ENCODE peak calls at places on chromosomes 3 and 15, in seven cellular contexts. One of them, this sample, is unnamed. For H3K9me3 and H3K4me1, the result is how much of the 10 kb centered on the place peaks cover.

GRCh38 chr3:51328206-51328605 is 56.9 kb upstream of the MANF start:
- DNase-seq in tibial nerve: no peak
- DNase-seq in cardiac muscle cell: no peak
- DNase-seq in CD8-positive, alpha-beta memory T cell: no peak
- DNase-seq in Karpas-422: peak
- DNase-seq in uterus: no peak
- DNase-seq in small intestine: no peak
- DNase-seq in this sample: no peak

GRCh38 chr15:74958320-74958907 is 1.8 kb upstream of the RPP25 start:
- DNase-seq in tibial nerve: no peak
- DNase-seq in uterus: no peak
- DNase-seq in small intestine: peak
- DNase-seq in Karpas-422: no peak
- DNase-seq in cardiac muscle cell: peak
- DNase-seq in CD8-positive, alpha-beta memory T cell: no peak
- DNase-seq in this sample: no peak

GRCh38 chr3:37526511-37526910 is 335.2 kb upstream of the CTDSPL start:
- DNase-seq in cardiac muscle cell: peak
- DNase-seq in Karpas-422: no peak
- DNase-seq in tibial nerve: no peak
- DNase-seq in CD8-positive, alpha-beta memory T cell: no peak
- DNase-seq in uterus: peak
- DNase-seq in small intestine: no peak
- DNase-seq in this sample: no peak

GRCh38 chr3:31117854-31118253 is 223.4 kb upstream of the GADL1 start:
- DNase-seq in Karpas-422: no peak
- DNase-seq in tibial nerve: no peak
- DNase-seq in uterus: no peak
- DNase-seq in CD8-positive, alpha-beta memory T cell: no peak
- DNase-seq in cardiac muscle cell: no peak
- DNase-seq in small intestine: no peak
- DNase-seq in this sample: no peak

GRCh38 chr3:145188079-145188785 is 972.8 kb downstream of the PLOD2 start:
- DNase-seq in CD8-positive, alpha-beta memory T cell: no peak
- DNase-seq in Karpas-422: no peak
- DNase-seq in uterus: no peak
- DNase-seq in cardiac muscle cell: no peak
- DNase-seq in small intestine: no peak
- DNase-seq in tibial nerve: no peak
- DNase-seq in this sample: no peak

GRCh38 chr3:123883111-123883510 is 1.0 kb downstream of the MYLK start:
- DNase-seq in uterus: no peak
- DNase-seq in cardiac muscle cell: no peak
- DNase-seq in small intestine: no peak
- DNase-seq in tibial nerve: no peak
- DNase-seq in CD8-positive, alpha-beta memory T cell: no peak
- DNase-seq in Karpas-422: no peak
- DNase-seq in this sample: no peak

GRCh38 chr3:146065573-146066006 is 95.4 kb downstream of the PLOD2 start:
- DNase-seq in tibial nerve: no peak
- DNase-seq in cardiac muscle cell: peak
- DNase-seq in small intestine: peak
- DNase-seq in Karpas-422: peak
- DNase-seq in uterus: no peak
- DNase-seq in CD8-positive, alpha-beta memory T cell: no peak
- DNase-seq in this sample: no peak

GRCh38 chr15:83446904-83447708 is at the start of gene SH3GL3:
- DNase-seq in uterus: peak
- DNase-seq in Karpas-422: no peak
- DNase-seq in cardiac muscle cell: peak
- DNase-seq in tibial nerve: peak
- DNase-seq in CD8-positive, alpha-beta memory T cell: no peak
- DNase-seq in small intestine: peak
- DNase-seq in this sample: no peak

GRCh38 chr3:108125151-108125540 is 34.3 kb upstream of the CD47 start:
- DNase-seq in uterus: no peak
- DNase-seq in Karpas-422: peak
- DNase-seq in CD8-positive, alpha-beta memory T cell: no peak
- DNase-seq in small intestine: no peak
- DNase-seq in cardiac muscle cell: no peak
- DNase-seq in tibial nerve: no peak
- DNase-seq in this sample: no peak

GRCh38 chr3:48157215-48157840 is 30.9 kb downstream of the CDC25A start:
- DNase-seq in cardiac muscle cell: peak
- DNase-seq in Karpas-422: no peak
- DNase-seq in uterus: no peak
- DNase-seq in tibial nerve: no peak
- DNase-seq in CD8-positive, alpha-beta memory T cell: no peak
- DNase-seq in small intestine: no peak
- DNase-seq in this sample: no peak

GRCh38 chr15:31360843-31361763 is 34.5 kb downstream of the KLF13 start:
- DNase-seq in cardiac muscle cell: no peak
- DNase-seq in CD8-positive, alpha-beta memory T cell: peak
- DNase-seq in Karpas-422: peak
- DNase-seq in tibial nerve: no peak
- DNase-seq in uterus: no peak
- DNase-seq in small intestine: peak
- DNase-seq in this sample: peak

GRCh38 chr3:75687323-75687722 is 23.2 kb downstream of the FRG2C start:
- DNase-seq in uterus: no peak
- DNase-seq in Karpas-422: no peak
- DNase-seq in tibial nerve: no peak
- DNase-seq in small intestine: no peak
- DNase-seq in CD8-positive, alpha-beta memory T cell: no peak
- DNase-seq in cardiac muscle cell: no peak
- DNase-seq in this sample: no peak

GRCh38 chr3:10338164-10338470 is 17.2 kb upstream of the SEC13 start:
- DNase-seq in CD8-positive, alpha-beta memory T cell: no peak
- DNase-seq in small intestine: no peak
- DNase-seq in uterus: no peak
- DNase-seq in cardiac muscle cell: no peak
- DNase-seq in Karpas-422: no peak
- DNase-seq in tibial nerve: no peak
- DNase-seq in this sample: no peak

GRCh38 chr15:86929461-86929860 is 849.8 kb downstream of the AGBL1 start:
- DNase-seq in cardiac muscle cell: no peak
- DNase-seq in Karpas-422: no peak
- DNase-seq in uterus: no peak
- DNase-seq in tibial nerve: no peak
- DNase-seq in CD8-positive, alpha-beta memory T cell: no peak
- DNase-seq in small intestine: no peak
- DNase-seq in this sample: no peak

GRCh38 chr3:42911551-42911950 is 5.6 kb downstream of the ZNF662 start:
- DNase-seq in Karpas-422: no peak
- DNase-seq in small intestine: no peak
- DNase-seq in tibial nerve: no peak
- DNase-seq in cardiac muscle cell: no peak
- DNase-seq in uterus: no peak
- DNase-seq in CD8-positive, alpha-beta memory T cell: no peak
- DNase-seq in this sample: no peak

GRCh38 chr3:42914771-42915515 is 9.0 kb downstream of the ZNF662 start:
- DNase-seq in small intestine: no peak
- DNase-seq in CD8-positive, alpha-beta memory T cell: no peak
- DNase-seq in Karpas-422: no peak
- DNase-seq in cardiac muscle cell: peak
- DNase-seq in uterus: no peak
- DNase-seq in tibial nerve: no peak
- DNase-seq in this sample: no peak
- H3K9me3 ChIP-seq in small intestine: under half
- H3K9me3 ChIP-seq in CD8-positive, alpha-beta memory T cell: under half
- H3K9me3 ChIP-seq in Karpas-422: under half
- H3K9me3 ChIP-seq in cardiac muscle cell: under half
- H3K9me3 ChIP-seq in uterus: half or more
- H3K9me3 ChIP-seq in tibial nerve: under half
- H3K9me3 ChIP-seq in this sample: under half

GRCh38 chr3:159776779-159777178 is 211.9 kb upstream of the IL12A start:
- DNase-seq in uterus: no peak
- DNase-seq in small intestine: no peak
- DNase-seq in cardiac muscle cell: no peak
- DNase-seq in CD8-positive, alpha-beta memory T cell: no peak
- DNase-seq in tibial nerve: no peak
- DNase-seq in Karpas-422: no peak
- DNase-seq in this sample: no peak

GRCh38 chr3:159783780-159784747 is 204.6 kb upstream of the IL12A start:
- DNase-seq in Karpas-422: no peak
- DNase-seq in uterus: no peak
- DNase-seq in cardiac muscle cell: no peak
- DNase-seq in tibial nerve: no peak
- DNase-seq in CD8-positive, alpha-beta memory T cell: no peak
- DNase-seq in small intestine: no peak
- DNase-seq in this sample: no peak

GRCh38 chr3:159781867-159782266 is 206.8 kb upstream of the IL12A start:
- DNase-seq in cardiac muscle cell: no peak
- DNase-seq in Karpas-422: no peak
- DNase-seq in small intestine: peak
- DNase-seq in uterus: no peak
- DNase-seq in tibial nerve: no peak
- DNase-seq in CD8-positive, alpha-beta memory T cell: no peak
- DNase-seq in this sample: no peak

GRCh38 chr3:159782724-159783421 is 205.8 kb upstream of the IL12A start:
- DNase-seq in uterus: no peak
- DNase-seq in cardiac muscle cell: no peak
- DNase-seq in CD8-positive, alpha-beta memory T cell: no peak
- DNase-seq in Karpas-422: no peak
- DNase-seq in small intestine: no peak
- DNase-seq in tibial nerve: no peak
- DNase-seq in this sample: no peak

DNA sequence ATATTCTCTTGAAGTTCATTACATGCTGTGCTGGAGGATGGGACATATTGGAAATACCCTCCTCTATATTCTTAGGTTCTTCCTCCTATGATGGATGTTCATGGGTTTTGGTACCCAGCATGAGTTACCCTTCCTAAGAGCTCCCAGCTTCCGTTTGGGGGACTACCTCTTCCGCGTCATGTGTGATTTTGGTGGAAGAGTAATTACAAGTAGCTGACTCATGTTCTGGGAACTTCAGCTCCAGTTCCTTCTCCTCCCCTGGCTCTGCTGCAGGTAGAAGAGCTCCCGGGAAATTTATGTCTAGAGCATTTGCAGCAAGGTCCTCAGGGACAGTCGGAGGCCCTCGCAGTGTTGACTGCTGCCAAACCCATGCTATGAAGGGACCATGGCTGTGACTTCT is 208.8 kb upstream of the IL12A start:
- DNase-seq in tibial nerve: no peak
- DNase-seq in Karpas-422: no peak
- DNase-seq in small intestine: no peak
- DNase-seq in CD8-positive, alpha-beta memory T cell: no peak
- DNase-seq in uterus: no peak
- DNase-seq in cardiac muscle cell: no peak
- DNase-seq in this sample: no peak
- H3K27ac ChIP-seq in tibial nerve: no peak
- H3K27ac ChIP-seq in Karpas-422: no peak
- H3K27ac ChIP-seq in small intestine: no peak
- H3K27ac ChIP-seq in CD8-positive, alpha-beta memory T cell: no peak
- H3K27ac ChIP-seq in uterus: no peak
- H3K27ac ChIP-seq in cardiac muscle cell: no peak
- H3K27ac ChIP-seq in this sample: no peak

DNA sequence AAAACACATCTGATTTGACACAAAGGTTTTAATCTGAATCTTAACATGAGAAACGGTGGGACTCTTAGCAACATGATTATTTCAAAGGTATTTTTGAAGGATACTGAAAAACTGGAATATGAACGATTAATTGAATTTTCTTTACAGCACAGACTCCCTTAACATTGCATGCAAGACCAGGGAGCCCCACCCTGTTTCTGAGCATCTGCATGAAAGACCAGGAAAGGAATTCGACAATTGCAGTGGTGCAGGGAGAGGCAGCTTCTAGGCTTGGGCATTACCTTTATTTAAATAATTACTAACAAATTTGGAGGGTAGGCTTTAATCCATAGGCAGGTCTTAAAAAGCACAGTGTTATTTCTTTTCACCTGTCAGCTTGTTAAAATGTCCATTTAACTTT is 240.6 kb upstream of the TOPAZ1 start:
- DNase-seq in Karpas-422: no peak
- DNase-seq in CD8-positive, alpha-beta memory T cell: no peak
- DNase-seq in small intestine: no peak
- DNase-seq in uterus: no peak
- DNase-seq in cardiac muscle cell: no peak
- DNase-seq in tibial nerve: no peak
- DNase-seq in this sample: no peak
- H3K4me1 ChIP-seq in Karpas-422: half or more
- H3K4me1 ChIP-seq in CD8-positive, alpha-beta memory T cell: under half
- H3K4me1 ChIP-seq in small intestine: under half
- H3K4me1 ChIP-seq in uterus: under half
- H3K4me1 ChIP-seq in cardiac muscle cell: under half
- H3K4me1 ChIP-seq in tibial nerve: under half
- H3K4me1 ChIP-seq in this sample: under half

GRCh38 chr3:189092547-189092946 is 79.2 kb upstream of the TPRG1 start:
- DNase-seq in Karpas-422: no peak
- DNase-seq in cardiac muscle cell: no peak
- DNase-seq in uterus: no peak
- DNase-seq in tibial nerve: no peak
- DNase-seq in CD8-positive, alpha-beta memory T cell: no peak
- DNase-seq in small intestine: no peak
- DNase-seq in this sample: no peak
- H3K9me3 ChIP-seq in Karpas-422: under half
- H3K9me3 ChIP-seq in cardiac muscle cell: under half
- H3K9me3 ChIP-seq in uterus: under half
- H3K9me3 ChIP-seq in tibial nerve: under half
- H3K9me3 ChIP-seq in CD8-positive, alpha-beta memory T cell: under half
- H3K9me3 ChIP-seq in small intestine: under half
- H3K9me3 ChIP-seq in this sample: under half

DNA sequence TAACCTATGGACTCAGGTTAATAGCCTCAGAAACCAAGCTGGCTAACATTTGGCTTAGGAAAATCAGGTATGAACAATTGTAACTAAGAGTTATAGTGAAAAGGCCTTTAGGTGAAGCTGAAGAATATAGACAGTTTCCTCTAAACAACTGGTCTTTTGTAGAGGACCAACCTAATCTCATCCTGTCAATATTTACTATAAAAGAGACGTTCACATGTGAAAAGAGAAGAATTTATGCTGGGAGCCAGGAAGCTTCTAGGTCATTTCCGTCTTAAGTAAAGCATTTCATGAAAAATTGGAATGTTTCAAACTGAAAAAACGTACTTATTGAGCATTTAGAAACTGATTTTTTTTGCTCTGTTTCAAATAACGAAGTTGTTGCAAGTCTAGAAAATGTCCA is 764.3 kb upstream of the GOLIM4 start:
- DNase-seq in cardiac muscle cell: no peak
- DNase-seq in CD8-positive, alpha-beta memory T cell: no peak
- DNase-seq in Karpas-422: no peak
- DNase-seq in uterus: no peak
- DNase-seq in tibial nerve: no peak
- DNase-seq in small intestine: no peak
- DNase-seq in this sample: no peak
- H3K27ac ChIP-seq in cardiac muscle cell: no peak
- H3K27ac ChIP-seq in CD8-positive, alpha-beta memory T cell: no peak
- H3K27ac ChIP-seq in Karpas-422: no peak
- H3K27ac ChIP-seq in uterus: no peak
- H3K27ac ChIP-seq in tibial nerve: no peak
- H3K27ac ChIP-seq in small intestine: no peak
- H3K27ac ChIP-seq in this sample: no peak

DNA sequence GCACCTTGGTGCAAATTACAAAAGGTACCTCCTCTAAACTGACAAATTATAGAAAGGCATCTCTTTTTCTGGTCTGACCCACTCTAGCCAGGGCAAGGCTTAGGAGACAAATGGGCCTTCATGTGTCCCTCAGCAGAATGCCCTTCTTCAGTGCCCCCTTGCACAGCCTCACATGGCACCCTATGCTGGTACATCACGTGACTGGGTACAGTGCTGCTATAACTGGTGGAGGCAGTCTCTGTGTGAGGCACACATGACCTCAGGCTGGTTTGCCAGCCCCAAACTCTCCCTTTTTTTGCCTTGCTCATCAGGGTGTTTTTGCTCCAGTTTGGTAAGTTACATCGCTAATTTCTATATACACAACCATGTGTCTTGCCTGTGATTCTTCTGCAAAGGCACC is 3.1 kb downstream of the CLEC3B start:
- DNase-seq in small intestine: no peak
- DNase-seq in CD8-positive, alpha-beta memory T cell: no peak
- DNase-seq in cardiac muscle cell: no peak
- DNase-seq in uterus: no peak
- DNase-seq in Karpas-422: no peak
- DNase-seq in tibial nerve: no peak
- DNase-seq in this sample: no peak
- H3K4me1 ChIP-seq in small intestine: under half
- H3K4me1 ChIP-seq in CD8-positive, alpha-beta memory T cell: under half
- H3K4me1 ChIP-seq in cardiac muscle cell: under half
- H3K4me1 ChIP-seq in uterus: under half
- H3K4me1 ChIP-seq in Karpas-422: under half
- H3K4me1 ChIP-seq in tibial nerve: under half
- H3K4me1 ChIP-seq in this sample: under half